ENCODE peak calls at places on chromosomes 11 and 22, in nine cellular contexts. I is colonic mucosa; Y is stimulated activated CD8-positive, alpha-beta memory T cell treated with anti-CD3 and anti-CD28 coated beads, Interleukin-4, amount 100 ng/mL, for 24 hours; U is activated CD8-positive, alpha-beta memory T cell treated with anti-CD3 and anti-CD28 coated beads for 1 hour; Z is head of caudate nucleus; A is activated CD4-positive, alpha-beta T cell treated with anti-CD3 and anti-CD28 coated beads, Interleukin-2, amount 10 ng/mL, durations not matched to agents 7 days and 5 days; Q is epithelial cell of prostate; T is left colon; W is activated T-helper 1 cell treated with anti-CD3 and anti-CD28 coated beads, Interleukin-12 subunit alpha, Interleukin-12 subunit beta, Interleukin-2, Interleukin-4 antibody, amounts not matched to agents 30 ng/mL and 10 ng/mL and 1 ng/mL, durations not matched to agents 14 hours and 24 hours and 36 hours. X is an unnamed sample.

GRCh38 chr22:47337161-47337621 is 574.7 kb downstream of the TBC1D22A start:
- DNase-seq in U (no peak), Z (peak), W (no peak), Q (peak), T (no peak), A (no peak), Y (no peak), I (no peak), X (peak)

GRCh38 chr11:4467043-4467442 is 15.4 kb upstream of the OR52K1 start:
- DNase-seq in Y (no peak), I (no peak), A (no peak), W (no peak), Z (no peak), Q (no peak), T (no peak), U (no peak), X (no peak)

GRCh38 chr11:120186799-120187591 is 23.8 kb upstream of the OAF start:
- DNase-seq in Y (no peak), Q (peak), U (no peak), W (no peak), A (no peak), I (peak), T (peak), Z (no peak), X (no peak)

GRCh38 chr11:47881145-47881544 is 33.0 kb upstream of the NUP160 start:
- DNase-seq in Y (no peak), I (no peak), U (no peak), W (no peak), A (no peak), Q (no peak), Z (no peak), T (no peak), X (peak)

GRCh38 chr11:19890308-19890707 is 177.7 kb downstream of the NAV2 start:
- DNase-seq in W (no peak), T (no peak), Y (no peak), I (no peak), U (no peak), Q (no peak), Z (no peak), A (no peak), X (peak)

GRCh38 chr11:102267602-102268001 is 49.7 kb upstream of the BIRC3 start:
- DNase-seq in I (peak), Q (peak), Z (no peak), U (no peak), T (no peak), A (no peak), W (no peak), Y (no peak), X (no peak)

GRCh38 chr22:17079572-17079971 is 5.2 kb upstream of the IL17RA start:
- DNase-seq in Q (no peak), Z (no peak), Y (no peak), W (no peak), A (no peak), I (no peak), U (no peak), T (no peak), X (no peak)

GRCh38 chr22:43988960-43989359 is 33.7 kb downstream of the SAMM50 start:
- DNase-seq in T (no peak), A (no peak), U (no peak), Y (no peak), Z (no peak), I (no peak), Q (no peak), W (no peak), X (no peak)

GRCh38 chr11:45423036-45423435 is 136.9 kb upstream of the SYT13 start:
- DNase-seq in A (no peak), T (no peak), W (no peak), I (no peak), Y (no peak), U (no peak), Z (no peak), Q (no peak), X (no peak)

GRCh38 chr11:69816671-69817070 is 2.5 kb downstream of the FGF3 start:
- DNase-seq in Y (no peak), Q (no peak), W (no peak), A (no peak), U (no peak), T (no peak), Z (no peak), I (no peak), X (no peak)

GRCh38 chr11:128633384-128633965 is 46.1 kb upstream of the ETS1 start:
- DNase-seq in Y (no peak), A (no peak), T (no peak), Z (no peak), I (no peak), Q (no peak), U (no peak), W (no peak), X (no peak)

GRCh38 chr22:20979243-20979809 is 2.8 kb upstream of the LZTR1 start:
- DNase-seq in Y (peak), I (peak), Q (peak), T (peak), U (peak), W (peak), Z (peak), A (peak), X (no peak)

GRCh38 chr22:44862981-44863860 is 110.8 kb downstream of the ARHGAP8 start:
- DNase-seq in T (no peak), Z (no peak), Q (no peak), A (no peak), W (no peak), Y (no peak), U (no peak), I (no peak), X (no peak)

GRCh38 chr22:30564045-30564765 is 10.3 kb downstream of the GAL3ST1 start:
- DNase-seq in I (no peak), Y (no peak), A (no peak), U (no peak), W (no peak), T (no peak), Z (no peak), Q (no peak), X (no peak)

GRCh38 chr11:126477526-126478275 is 122.2 kb downstream of the ST3GAL4 start:
- DNase-seq in W (peak), Y (no peak), A (peak), U (no peak), Q (no peak), I (no peak), T (no peak), Z (no peak), X (no peak)

GRCh38 chr11:47259178-47259977 is 1.6 kb downstream of the NR1H3 start:
- DNase-seq in T (peak), Y (peak), W (no peak), Z (no peak), U (no peak), Q (no peak), A (peak), I (peak), X (peak)